ENCODE peak calls at places on chromosomes 6 and 20, in five cellular contexts. P is type B pancreatic cell; K is AG20443; N is CD8-positive, alpha-beta memory T cell; F is T-helper 2 cell. B is an unnamed sample.

GRCh38 chr20:41524980-41525613 is 93.1 kb downstream of the CHD6 start:
- DNase-seq in P (no peak), K (peak), N (no peak), F (no peak), B (no peak)

GRCh38 chr6:129558248-129558647 is 151.7 kb downstream of the ARHGAP18 start:
- DNase-seq in P (no peak), K (no peak), N (no peak), F (no peak), B (no peak)

GRCh38 chr6:5958948-5959347 is 47.8 kb downstream of the NRN1 start:
- DNase-seq in P (no peak), K (no peak), N (no peak), F (no peak), B (no peak)

GRCh38 chr6:67433124-67433523 is 1202.0 kb upstream of the ADGRB3 start:
- DNase-seq in P (no peak), K (no peak), N (no peak), F (no peak), B (peak)

GRCh38 chr6:3822747-3823445 is 26.3 kb upstream of the FAM50B start:
- DNase-seq in P (no peak), K (no peak), N (no peak), F (no peak), B (no peak)

GRCh38 chr20:5919634-5920544 is 30.4 kb downstream of the TRMT6 start:
- DNase-seq in P (no peak), K (no peak), N (no peak), F (no peak), B (no peak)

GRCh38 chr6:115216835-115217234 is 843.9 kb downstream of the FRK start:
- DNase-seq in P (no peak), K (no peak), N (no peak), F (no peak), B (no peak)

GRCh38 chr6:20137837-20138236 is 74.4 kb downstream of the MBOAT1 start:
- DNase-seq in P (no peak), K (no peak), N (no peak), F (no peak), B (no peak)

GRCh38 chr6:165880721-165881120 is 217.7 kb upstream of the PDE10A start:
- DNase-seq in P (no peak), K (no peak), N (no peak), F (no peak), B (no peak)

GRCh38 chr20:10705801-10706459 is 32.1 kb upstream of the JAG1 start:
- DNase-seq in P (no peak), K (no peak), N (no peak), F (no peak), B (no peak)

GRCh38 chr20:58921564-58921963 is 59.5 kb upstream of the NELFCD start:
- DNase-seq in P (no peak), K (no peak), N (no peak), F (no peak), B (no peak)

GRCh38 chr6:156731436-156731835 is 45.7 kb upstream of the ARID1B start:
- DNase-seq in P (no peak), K (peak), N (no peak), F (no peak), B (no peak)

GRCh38 chr6:2765896-2766766 is 938 bp downstream of the WRNIP1 start:
- DNase-seq in P (no peak), K (peak), N (peak), F (no peak), B (peak)

GRCh38 chr6:70375166-70375565 is 38.1 kb upstream of the FAM135A start:
- DNase-seq in P (no peak), K (peak), N (no peak), F (no peak), B (no peak)

GRCh38 chr20:62624719-62625455 is 17.4 kb upstream of the SLCO4A1 start:
- DNase-seq in P (no peak), K (no peak), N (no peak), F (no peak), B (no peak)

GRCh38 chr6:8195714-8196104 is 93.4 kb upstream of the EEF1E1 start:
- DNase-seq in P (no peak), K (no peak), N (no peak), F (no peak), B (no peak)

GRCh38 chr6:154605207-154605877 is 94.9 kb upstream of the CNKSR3 start:
- DNase-seq in P (no peak), K (no peak), N (peak), F (no peak), B (no peak)

GRCh38 chr6:79913369-79913768 is 34.0 kb downstream of the ELOVL4 start:
- DNase-seq in P (no peak), K (no peak), N (peak), F (no peak), B (no peak)

GRCh38 chr20:19539191-19539590 is 218.9 kb upstream of the RIN2 start:
- DNase-seq in P (no peak), K (no peak), N (no peak), F (no peak), B (no peak)

GRCh38 chr20:56362833-56363413 is 4.1 kb downstream of the FAM210B start:
- DNase-seq in P (no peak), K (no peak), N (no peak), F (no peak), B (no peak)

GRCh38 chr6:83609248-83609647 is 96.9 kb downstream of the PRSS35 start:
- DNase-seq in P (no peak), K (no peak), N (no peak), F (no peak), B (no peak)

GRCh38 chr6:142045380-142046270 is 87.1 kb upstream of the GJE1 start:
- DNase-seq in P (no peak), K (peak), N (no peak), F (no peak), B (no peak)

GRCh38 chr6:43267619-43268347 is 24.5 kb downstream of the TTBK1 start:
- DNase-seq in P (no peak), K (no peak), N (no peak), F (no peak), B (no peak)

GRCh38 chr6:36247691-36248090 is 22.2 kb upstream of the PNPLA1 start:
- DNase-seq in P (no peak), K (peak), N (no peak), F (no peak), B (no peak)

B was measured in T-helper 1 cell.